ENCODE peak calls at places on chromosomes 5 and 9, in nine cellular contexts. U, X, V, G, E, Q, S, K and Z are unnamed samples.

GRCh38 chr5:140013536-140013935 is 29.6 kb downstream of the NRG2 start:
- DNase-seq in S (no peak), G (no peak), Q (no peak), V (no peak), E (no peak), U (no peak), X (no peak), K (no peak), Z (no peak)

GRCh38 chr5:14445581-14446290 is 135.9 kb upstream of the OTULINL start:
- DNase-seq in V (no peak), S (peak), U (no peak), G (no peak), E (no peak), X (no peak), K (no peak), Q (no peak), Z (no peak)

GRCh38 chr5:10689391-10690081 is 71.5 kb downstream of the DAP start:
- DNase-seq in Q (no peak), E (no peak), X (peak), K (no peak), S (no peak), G (peak), V (no peak), U (no peak), Z (no peak)

GRCh38 chr9:134165357-134166315 is 1.3 kb upstream of the RNU6ATAC start:
- DNase-seq in Q (peak), K (no peak), E (peak), S (no peak), X (peak), G (peak), U (no peak), V (peak), Z (peak)

GRCh38 chr9:80040457-80040856 is 468.7 kb downstream of the TLE4 start:
- DNase-seq in G (no peak), E (no peak), S (no peak), K (no peak), U (no peak), V (no peak), Q (no peak), X (no peak), Z (no peak)

GRCh38 chr5:135203019-135203418 is 169.0 kb upstream of the PITX1 start:
- DNase-seq in V (no peak), U (no peak), K (no peak), Q (no peak), S (no peak), X (no peak), E (no peak), G (no peak), Z (no peak)

GRCh38 chr9:130394320-130394719 is 50.4 kb upstream of the ASS1 start:
- DNase-seq in U (no peak), E (no peak), V (no peak), K (no peak), X (no peak), S (no peak), G (no peak), Q (no peak), Z (no peak)

GRCh38 chr5:2752875-2753435 is 1.5 kb upstream of the IRX2 start:
- DNase-seq in X (no peak), U (peak), G (no peak), K (peak), S (no peak), V (no peak), Q (no peak), E (no peak), Z (no peak)

GRCh38 chr5:134438641-134439621 is 27.2 kb upstream of the CDKN2AIPNL start:
- DNase-seq in S (peak), V (no peak), X (peak), G (peak), U (peak), E (peak), K (peak), Q (peak), Z (peak)

GRCh38 chr5:117833666-117834065 is 1154.7 kb downstream of the DTWD2 start:
- DNase-seq in Q (no peak), X (no peak), G (no peak), V (no peak), K (no peak), U (no peak), E (no peak), S (no peak), Z (no peak)

GRCh38 chr5:172798422-172799215 is 27.6 kb upstream of the DUSP1 start:
- DNase-seq in Q (peak), G (peak), X (peak), K (no peak), E (no peak), U (no peak), S (peak), V (no peak), Z (peak)

GRCh38 chr5:152270117-152270516 is 135.0 kb downstream of the NMUR2 start:
- DNase-seq in X (no peak), E (no peak), V (no peak), U (no peak), K (no peak), Q (no peak), S (no peak), G (no peak), Z (no peak)

GRCh38 chr9:78542491-78543175 is 245.7 kb downstream of the PSAT1 start:
- DNase-seq in S (no peak), Q (no peak), G (no peak), X (no peak), V (no peak), U (no peak), E (no peak), K (no peak), Z (no peak)

GRCh38 chr9:85445887-85446286 is 295.9 kb downstream of the AGTPBP1 start:
- DNase-seq in S (no peak), Q (no peak), U (no peak), K (peak), E (no peak), X (no peak), G (no peak), V (no peak), Z (no peak)

GRCh38 chr9:14031015-14031414 is 282.9 kb downstream of the NFIB start:
- DNase-seq in E (no peak), U (no peak), K (no peak), X (no peak), Q (no peak), G (peak), S (no peak), V (no peak), Z (no peak)

GRCh38 chr5:146877783-146878470 is 630 bp downstream of the PPP2R2B start:
- DNase-seq in G (no peak), K (no peak), U (no peak), E (no peak), S (no peak), V (no peak), Q (no peak), X (no peak), Z (peak)

GRCh38 chr5:77775773-77776605 is at the start of gene TBCA:
- DNase-seq in X (peak), S (peak), E (peak), K (peak), Q (peak), G (peak), U (peak), V (peak), Z (peak)
- TF ChIP-seq POLR2A in X (peak), S (peak), E (no peak), K (peak), Q (peak), G (peak), U (no peak), V (no peak), Z (no peak)

GRCh38 chr5:59767753-59768159 is 125.8 kb downstream of the PDE4D start:
- DNase-seq in Q (no peak), X (no peak), V (no peak), E (no peak), U (no peak), S (no peak), G (no peak), K (no peak), Z (no peak)

GRCh38 chr5:59765446-59765845 is 128.1 kb downstream of the PDE4D start:
- DNase-seq in X (no peak), E (no peak), K (no peak), S (no peak), Q (no peak), G (no peak), U (no peak), V (no peak), Z (no peak)

GRCh38 chr5:59768204-59769040 is 125.1 kb downstream of the PDE4D start:
- DNase-seq in U (peak), K (no peak), X (peak), V (no peak), E (peak), Q (peak), G (peak), S (peak), Z (peak)

GRCh38 chr5:59764361-59764760 is 129.2 kb downstream of the PDE4D start:
- DNase-seq in S (no peak), Q (no peak), E (no peak), K (no peak), X (no peak), G (no peak), V (no peak), U (no peak), Z (no peak)

DNA sequence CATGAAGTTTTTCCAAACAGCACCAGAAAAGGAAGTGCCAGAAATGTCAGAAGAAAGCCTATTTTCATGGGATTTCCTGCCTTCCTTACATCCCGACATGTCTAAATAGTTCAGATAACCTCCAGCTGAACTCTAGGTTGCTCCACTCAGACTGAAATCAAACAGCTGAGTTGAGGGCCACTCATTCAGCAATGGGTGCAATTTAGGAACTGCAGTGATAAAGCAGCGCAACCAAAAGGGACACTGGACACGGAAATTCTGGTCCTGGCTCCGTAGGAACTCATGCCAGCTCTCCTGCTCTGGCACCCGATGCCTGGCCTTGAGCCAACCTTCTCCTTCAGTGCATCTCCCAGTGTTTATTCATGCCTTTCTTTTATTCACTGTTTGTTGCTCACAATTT is 127.1 kb downstream of the PDE4D start:
- DNase-seq in U (peak), K (no peak), V (no peak), X (peak), Q (peak), E (no peak), S (no peak), G (no peak), Z (no peak)
- H3K4me3 ChIP-seq in U (peak), K (peak), V (no peak), X (peak), Q (peak), E (peak), S (no peak), G (no peak), Z (peak)

DNA sequence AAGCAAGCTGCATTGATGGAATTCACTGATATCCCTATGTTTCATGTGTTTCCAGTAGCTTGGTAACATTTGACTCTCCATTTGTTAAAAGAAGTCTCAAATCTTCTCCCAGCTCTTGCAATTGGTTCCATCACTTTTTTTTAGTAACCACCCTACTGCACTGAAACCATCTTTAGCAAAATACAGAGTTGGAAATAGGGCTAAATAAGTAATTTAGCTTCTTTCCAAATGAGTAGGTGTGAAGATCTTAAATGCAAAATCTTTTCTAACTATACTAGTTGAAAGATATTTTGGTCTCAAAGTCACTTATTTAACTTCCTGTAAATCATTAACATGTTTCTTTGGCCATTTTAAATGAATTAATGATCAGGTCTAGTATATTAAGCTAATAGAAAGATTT is 138.1 kb downstream of the DIRAS2 start:
- DNase-seq in K (no peak), S (no peak), G (no peak), X (no peak), Q (no peak), U (no peak), V (no peak), E (no peak), Z (no peak)
- TF ChIP-seq POLR2A in K (no peak), S (no peak), G (no peak), X (no peak), Q (no peak), U (no peak), V (no peak), E (no peak), Z (no peak)

DNA sequence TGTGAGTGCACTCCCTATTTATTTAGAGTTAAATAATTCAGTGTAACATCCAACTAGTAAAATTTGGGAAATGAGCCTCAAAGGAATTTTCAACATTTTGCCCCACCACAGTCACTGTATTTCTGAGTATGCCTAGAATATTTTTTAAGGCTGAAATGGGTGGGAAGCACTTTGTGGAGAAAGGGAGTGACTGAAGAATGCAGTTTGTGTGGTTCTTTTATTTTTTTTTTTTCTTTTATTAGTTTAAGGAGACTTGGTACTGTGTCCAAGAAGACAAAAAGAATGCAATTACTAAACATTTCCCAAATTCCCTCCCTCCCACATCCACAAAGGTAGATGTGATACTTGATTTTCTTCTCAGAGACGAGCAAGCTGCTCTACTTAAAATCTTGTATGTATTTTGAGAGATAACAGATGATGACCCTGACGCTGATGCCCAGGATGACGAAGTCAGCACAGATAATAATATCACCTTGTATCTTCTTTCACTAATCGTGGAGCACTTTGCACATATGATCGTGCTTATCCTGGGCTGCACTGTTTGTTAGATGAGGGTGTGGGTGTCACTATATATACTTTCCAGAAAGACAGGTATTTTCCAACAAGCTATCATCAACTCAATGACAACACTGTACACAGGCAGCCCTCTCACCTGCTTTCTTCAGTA is 586.4 kb downstream of the RAB3C start:
- DNase-seq in X (no peak), K (no peak), S (no peak), E (no peak), U (no peak), G (no peak), Q (no peak), V (no peak), Z (no peak)
- H3K4me3 ChIP-seq in X (no peak), K (no peak), S (no peak), E (no peak), U (no peak), G (no peak), Q (no peak), V (no peak), Z (no peak)

GRCh38 chr9:69173891-69174644 is at the start of gene TJP2:
- DNase-seq in V (no peak), U (peak), K (no peak), E (peak), X (no peak), S (peak), Q (peak), G (peak), Z (peak)
- TF ChIP-seq POLR2A in V (no peak), U (no peak), K (peak), E (no peak), X (no peak), S (no peak), Q (no peak), G (peak), Z (no peak)

GRCh38 chr5:121940741-121941140 is 21.0 kb upstream of the SRFBP1 start:
- DNase-seq in G (no peak), X (no peak), Q (no peak), S (no peak), U (no peak), V (no peak), E (no peak), K (no peak), Z (no peak)

DNA sequence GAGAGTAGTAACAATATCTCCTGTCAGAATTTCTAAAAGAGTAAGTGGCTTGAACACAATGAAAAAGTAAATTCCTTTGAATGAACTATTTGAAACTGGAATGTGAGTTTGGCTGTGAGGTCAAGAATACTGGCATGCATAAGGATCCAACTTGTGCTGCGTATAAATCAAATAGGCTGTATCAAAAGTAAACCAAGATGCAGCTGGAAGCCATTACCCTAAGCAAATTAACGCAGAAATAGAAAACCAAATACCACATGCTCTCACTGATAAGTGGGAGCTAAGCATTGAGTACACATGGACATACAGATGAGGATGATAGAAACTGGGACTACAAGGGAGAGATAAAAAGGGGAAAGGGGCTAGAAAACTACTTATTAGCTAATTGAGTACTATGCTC is 24.0 kb upstream of the SRFBP1 start:
- DNase-seq in U (no peak), Q (no peak), K (no peak), X (no peak), E (no peak), G (no peak), S (no peak), V (no peak), Z (no peak)
- H3K4me3 ChIP-seq in U (no peak), Q (no peak), K (no peak), X (no peak), E (no peak), G (no peak), S (no peak), V (no peak), Z (no peak)

GRCh38 chr9:121269888-121270254 is 1.9 kb downstream of the GSN start:
- DNase-seq in S (no peak), Q (no peak), G (no peak), U (no peak), K (no peak), X (no peak), V (no peak), E (no peak), Z (no peak)

GRCh38 chr9:121267689-121268597 is at the start of gene GSN:
- DNase-seq in G (peak), S (peak), X (peak), K (no peak), V (no peak), E (peak), Q (peak), U (peak), Z (peak)

GRCh38 chr9:121266906-121267650 is 884 bp upstream of the GSN start:
- DNase-seq in Q (no peak), X (no peak), V (no peak), G (no peak), U (no peak), E (no peak), S (peak), K (no peak), Z (no peak)

GRCh38 chr9:121268598-121269029 is 652 bp downstream of the GSN start:
- DNase-seq in K (no peak), S (no peak), Q (no peak), V (no peak), G (no peak), X (no peak), U (no peak), E (no peak), Z (no peak)

GRCh38 chr9:121269030-121269887 is 1.3 kb downstream of the GSN start:
- DNase-seq in U (peak), S (peak), G (no peak), E (no peak), Q (peak), V (no peak), K (no peak), X (no peak), Z (no peak)
- TF ChIP-seq POLR2A in U (no peak), S (no peak), G (no peak), E (no peak), Q (peak), V (no peak), K (no peak), X (no peak), Z (no peak)